ENCODE peak calls at places on chromosomes 12 and 14, in eight cellular contexts. J, F, D, U, G, N, T and K are unnamed samples.

GRCh38 chr12:76031081-76031413 is 529 bp downstream of the PHLDA1 start:
- DNase-seq in D (no peak), G (no peak), J (no peak), U (no peak), F (no peak), N (no peak), T (no peak), K (no peak)

GRCh38 chr12:3222935-3223334 is 145.8 kb downstream of the TSPAN9 start:
- DNase-seq in U (no peak), F (no peak), J (no peak), T (no peak), G (no peak), D (no peak), N (no peak), K (no peak)

GRCh38 chr14:99579903-99580570 is 24.0 kb downstream of the CCDC85C start:
- DNase-seq in D (no peak), T (no peak), G (no peak), F (no peak), N (peak), J (no peak), U (no peak), K (no peak)

GRCh38 chr12:92133166-92133565 is 12.5 kb downstream of the BTG1 start:
- DNase-seq in N (no peak), F (no peak), J (no peak), D (no peak), G (no peak), U (no peak), T (no peak), K (no peak)

GRCh38 chr12:109693160-109693559 is 20.5 kb upstream of the FAM222A start:
- DNase-seq in N (peak), U (no peak), J (no peak), D (no peak), G (no peak), T (no peak), F (no peak), K (no peak)

GRCh38 chr12:24489939-24490338 is 459.0 kb downstream of the BCAT1 start:
- DNase-seq in G (no peak), T (no peak), J (no peak), D (no peak), N (no peak), F (no peak), U (no peak), K (no peak)

GRCh38 chr12:52506858-52507715 is 13.1 kb downstream of the KRT5 start:
- DNase-seq in F (no peak), G (peak), N (peak), U (no peak), T (no peak), J (no peak), D (no peak), K (no peak)

GRCh38 chr14:58638231-58639205 is 756 bp downstream of the DACT1 start:
- DNase-seq in D (no peak), F (no peak), G (peak), T (no peak), J (no peak), U (no peak), N (peak), K (no peak)

GRCh38 chr14:38944691-38945090 is 158.3 kb downstream of the SEC23A start:
- DNase-seq in N (no peak), T (no peak), F (no peak), G (no peak), J (no peak), D (no peak), U (no peak), K (no peak)

GRCh38 chr12:129964826-129965457 is 61.1 kb upstream of the TMEM132D start:
- DNase-seq in T (no peak), F (no peak), D (no peak), N (no peak), U (no peak), J (no peak), G (no peak), K (no peak)

GRCh38 chr14:94753067-94753466 is 16.8 kb downstream of the GSC start:
- DNase-seq in U (no peak), D (no peak), J (no peak), N (no peak), G (no peak), F (no peak), T (no peak), K (no peak)

GRCh38 chr14:35333347-35333730 is 41.2 kb downstream of the PSMA6 start:
- DNase-seq in J (no peak), T (no peak), F (no peak), N (no peak), G (no peak), U (no peak), D (no peak), K (no peak)

GRCh38 chr12:22409071-22409951 is 74.8 kb upstream of the ST8SIA1 start:
- DNase-seq in N (peak), U (peak), T (peak), D (peak), J (no peak), G (no peak), F (peak), K (no peak)

GRCh38 chr14:105898482-105899010 is 372.2 kb downstream of the TMEM121 start:
- DNase-seq in J (no peak), F (no peak), G (no peak), N (no peak), D (no peak), U (no peak), T (no peak), K (no peak)

GRCh38 chr12:50647031-50647430 is 116.9 kb upstream of the ATF1 start:
- DNase-seq in T (no peak), J (no peak), D (no peak), U (no peak), N (no peak), F (no peak), G (no peak), K (no peak)